ENCODE peak calls at places on chromosomes 3 and 15, in eight cellular contexts. One of them, this sample, is unnamed.

GRCh38 chr15:68419301-68420175 is 12.4 kb downstream of the ITGA11 start:
- DNase-seq in GM12891: no peak
- DNase-seq in omental fat pad: no peak
- DNase-seq in HEK293T: no peak
- DNase-seq in activated CD4-positive, alpha-beta T cell treated with anti-CD3 and anti-CD28 coated beads, Interleukin-2, amount 50 U/mL, for 48 hours: no peak
- DNase-seq in AG04449: no peak
- DNase-seq in activated T-cell treated with anti-CD3 and anti-CD28 coated beads for 48 hours: no peak
- DNase-seq in NCI-H82: no peak
- DNase-seq in this sample: no peak

GRCh38 chr15:42175671-42176070 is 19.2 kb upstream of the PLA2G4F start:
- DNase-seq in GM12891: no peak
- DNase-seq in omental fat pad: no peak
- DNase-seq in HEK293T: no peak
- DNase-seq in activated CD4-positive, alpha-beta T cell treated with anti-CD3 and anti-CD28 coated beads, Interleukin-2, amount 50 U/mL, for 48 hours: no peak
- DNase-seq in AG04449: no peak
- DNase-seq in activated T-cell treated with anti-CD3 and anti-CD28 coated beads for 48 hours: no peak
- DNase-seq in NCI-H82: no peak
- DNase-seq in this sample: no peak

GRCh38 chr3:127084401-127084990 is 101.6 kb downstream of the PLXNA1 start:
- DNase-seq in GM12891: no peak
- DNase-seq in omental fat pad: no peak
- DNase-seq in HEK293T: no peak
- DNase-seq in activated CD4-positive, alpha-beta T cell treated with anti-CD3 and anti-CD28 coated beads, Interleukin-2, amount 50 U/mL, for 48 hours: no peak
- DNase-seq in AG04449: no peak
- DNase-seq in activated T-cell treated with anti-CD3 and anti-CD28 coated beads for 48 hours: no peak
- DNase-seq in NCI-H82: no peak
- DNase-seq in this sample: no peak

GRCh38 chr3:169264711-169265110 is 398.8 kb downstream of the MECOM start:
- DNase-seq in GM12891: no peak
- DNase-seq in omental fat pad: no peak
- DNase-seq in HEK293T: peak; percentile 47
- DNase-seq in activated CD4-positive, alpha-beta T cell treated with anti-CD3 and anti-CD28 coated beads, Interleukin-2, amount 50 U/mL, for 48 hours: no peak
- DNase-seq in AG04449: no peak
- DNase-seq in activated T-cell treated with anti-CD3 and anti-CD28 coated beads for 48 hours: no peak
- DNase-seq in NCI-H82: peak; percentile 96
- DNase-seq in this sample: no peak

GRCh38 chr3:27031476-27031875 is 337.7 kb downstream of the NEK10 start:
- DNase-seq in GM12891: no peak
- DNase-seq in omental fat pad: no peak
- DNase-seq in HEK293T: no peak
- DNase-seq in activated CD4-positive, alpha-beta T cell treated with anti-CD3 and anti-CD28 coated beads, Interleukin-2, amount 50 U/mL, for 48 hours: no peak
- DNase-seq in AG04449: no peak
- DNase-seq in activated T-cell treated with anti-CD3 and anti-CD28 coated beads for 48 hours: no peak
- DNase-seq in NCI-H82: peak; percentile 8
- DNase-seq in this sample: no peak

GRCh38 chr15:24956131-24956838 is 1.5 kb downstream of the SNRPN start:
- DNase-seq in GM12891: peak; percentile 30
- DNase-seq in omental fat pad: no peak
- DNase-seq in HEK293T: no peak
- DNase-seq in activated CD4-positive, alpha-beta T cell treated with anti-CD3 and anti-CD28 coated beads, Interleukin-2, amount 50 U/mL, for 48 hours: peak; percentile 77
- DNase-seq in AG04449: no peak
- DNase-seq in activated T-cell treated with anti-CD3 and anti-CD28 coated beads for 48 hours: peak; percentile 64
- DNase-seq in NCI-H82: peak; percentile 90
- DNase-seq in this sample: peak; percentile 27

GRCh38 chr3:149371001-149371722 is 6.3 kb downstream of the TM4SF1 start:
- DNase-seq in GM12891: no peak
- DNase-seq in omental fat pad: no peak
- DNase-seq in HEK293T: no peak
- DNase-seq in activated CD4-positive, alpha-beta T cell treated with anti-CD3 and anti-CD28 coated beads, Interleukin-2, amount 50 U/mL, for 48 hours: no peak
- DNase-seq in AG04449: no peak
- DNase-seq in activated T-cell treated with anti-CD3 and anti-CD28 coated beads for 48 hours: no peak
- DNase-seq in NCI-H82: no peak
- DNase-seq in this sample: no peak

GRCh38 chr3:197959500-197959890 is 522 bp upstream of the LMLN start:
- DNase-seq in GM12891: no peak
- DNase-seq in omental fat pad: no peak
- DNase-seq in HEK293T: no peak
- DNase-seq in activated CD4-positive, alpha-beta T cell treated with anti-CD3 and anti-CD28 coated beads, Interleukin-2, amount 50 U/mL, for 48 hours: no peak
- DNase-seq in AG04449: no peak
- DNase-seq in activated T-cell treated with anti-CD3 and anti-CD28 coated beads for 48 hours: no peak
- DNase-seq in NCI-H82: no peak
- DNase-seq in this sample: no peak

GRCh38 chr15:50883903-50884302 is 24.6 kb upstream of the AP4E1 start:
- DNase-seq in GM12891: no peak
- DNase-seq in omental fat pad: no peak
- DNase-seq in HEK293T: no peak
- DNase-seq in activated CD4-positive, alpha-beta T cell treated with anti-CD3 and anti-CD28 coated beads, Interleukin-2, amount 50 U/mL, for 48 hours: peak; percentile 25
- DNase-seq in AG04449: no peak
- DNase-seq in activated T-cell treated with anti-CD3 and anti-CD28 coated beads for 48 hours: no peak
- DNase-seq in NCI-H82: no peak
- DNase-seq in this sample: no peak

GRCh38 chr3:62539762-62540161 is 166.4 kb upstream of the FEZF2 start:
- DNase-seq in GM12891: no peak
- DNase-seq in omental fat pad: no peak
- DNase-seq in HEK293T: no peak
- DNase-seq in activated CD4-positive, alpha-beta T cell treated with anti-CD3 and anti-CD28 coated beads, Interleukin-2, amount 50 U/mL, for 48 hours: no peak
- DNase-seq in AG04449: no peak
- DNase-seq in activated T-cell treated with anti-CD3 and anti-CD28 coated beads for 48 hours: no peak
- DNase-seq in NCI-H82: no peak
- DNase-seq in this sample: no peak

GRCh38 chr3:72004749-72005292 is 219.9 kb upstream of the PROK2 start:
- DNase-seq in GM12891: no peak
- DNase-seq in omental fat pad: peak; percentile 31
- DNase-seq in HEK293T: no peak
- DNase-seq in activated CD4-positive, alpha-beta T cell treated with anti-CD3 and anti-CD28 coated beads, Interleukin-2, amount 50 U/mL, for 48 hours: no peak
- DNase-seq in AG04449: no peak
- DNase-seq in activated T-cell treated with anti-CD3 and anti-CD28 coated beads for 48 hours: no peak
- DNase-seq in NCI-H82: no peak
- DNase-seq in this sample: no peak

GRCh38 chr15:88803241-88803919 is at the start of gene ACAN:
- DNase-seq in GM12891: peak; percentile 15
- DNase-seq in omental fat pad: no peak
- DNase-seq in HEK293T: peak; percentile 42
- DNase-seq in activated CD4-positive, alpha-beta T cell treated with anti-CD3 and anti-CD28 coated beads, Interleukin-2, amount 50 U/mL, for 48 hours: no peak
- DNase-seq in AG04449: no peak
- DNase-seq in activated T-cell treated with anti-CD3 and anti-CD28 coated beads for 48 hours: no peak
- DNase-seq in NCI-H82: no peak
- DNase-seq in this sample: no peak

GRCh38 chr3:52026016-52026415 is 30.3 kb upstream of the RPL29 start:
- DNase-seq in GM12891: no peak
- DNase-seq in omental fat pad: no peak
- DNase-seq in HEK293T: no peak
- DNase-seq in activated CD4-positive, alpha-beta T cell treated with anti-CD3 and anti-CD28 coated beads, Interleukin-2, amount 50 U/mL, for 48 hours: no peak
- DNase-seq in AG04449: no peak
- DNase-seq in activated T-cell treated with anti-CD3 and anti-CD28 coated beads for 48 hours: no peak
- DNase-seq in NCI-H82: peak; percentile 95
- DNase-seq in this sample: no peak

GRCh38 chr3:71673486-71673885 is 51.7 kb downstream of the EIF4E3 start:
- DNase-seq in GM12891: no peak
- DNase-seq in omental fat pad: no peak
- DNase-seq in HEK293T: no peak
- DNase-seq in activated CD4-positive, alpha-beta T cell treated with anti-CD3 and anti-CD28 coated beads, Interleukin-2, amount 50 U/mL, for 48 hours: no peak
- DNase-seq in AG04449: peak; percentile 29
- DNase-seq in activated T-cell treated with anti-CD3 and anti-CD28 coated beads for 48 hours: no peak
- DNase-seq in NCI-H82: no peak
- DNase-seq in this sample: no peak

GRCh38 chr15:52078876-52079700 is 33.5 kb downstream of the BCL2L10 start:
- DNase-seq in GM12891: peak; percentile 41
- DNase-seq in omental fat pad: peak; percentile 95
- DNase-seq in HEK293T: peak; percentile 68
- DNase-seq in activated CD4-positive, alpha-beta T cell treated with anti-CD3 and anti-CD28 coated beads, Interleukin-2, amount 50 U/mL, for 48 hours: peak; percentile 93
- DNase-seq in AG04449: no peak
- DNase-seq in activated T-cell treated with anti-CD3 and anti-CD28 coated beads for 48 hours: peak; percentile 73
- DNase-seq in NCI-H82: peak; percentile 89
- DNase-seq in this sample: no peak

GRCh38 chr15:65869954-65870871 is 922 bp downstream of the RAB11A start:
- DNase-seq in GM12891: no peak
- DNase-seq in omental fat pad: no peak
- DNase-seq in HEK293T: peak; percentile 26
- DNase-seq in activated CD4-positive, alpha-beta T cell treated with anti-CD3 and anti-CD28 coated beads, Interleukin-2, amount 50 U/mL, for 48 hours: peak; percentile 28
- DNase-seq in AG04449: no peak
- DNase-seq in activated T-cell treated with anti-CD3 and anti-CD28 coated beads for 48 hours: no peak
- DNase-seq in NCI-H82: peak; percentile 54
- DNase-seq in this sample: no peak

GRCh38 chr15:25903024-25903581 is 40.0 kb upstream of the ATP10A start:
- DNase-seq in GM12891: no peak
- DNase-seq in omental fat pad: no peak
- DNase-seq in HEK293T: no peak
- DNase-seq in activated CD4-positive, alpha-beta T cell treated with anti-CD3 and anti-CD28 coated beads, Interleukin-2, amount 50 U/mL, for 48 hours: no peak
- DNase-seq in AG04449: no peak
- DNase-seq in activated T-cell treated with anti-CD3 and anti-CD28 coated beads for 48 hours: no peak
- DNase-seq in NCI-H82: no peak
- DNase-seq in this sample: no peak

GRCh38 chr15:69398541-69398940 is 15.6 kb upstream of the KIF23 start:
- DNase-seq in GM12891: no peak
- DNase-seq in omental fat pad: no peak
- DNase-seq in HEK293T: no peak
- DNase-seq in activated CD4-positive, alpha-beta T cell treated with anti-CD3 and anti-CD28 coated beads, Interleukin-2, amount 50 U/mL, for 48 hours: no peak
- DNase-seq in AG04449: no peak
- DNase-seq in activated T-cell treated with anti-CD3 and anti-CD28 coated beads for 48 hours: no peak
- DNase-seq in NCI-H82: peak; percentile 73
- DNase-seq in this sample: no peak

GRCh38 chr3:124178531-124178930 is 186.6 kb upstream of the ROPN1 start:
- DNase-seq in GM12891: no peak
- DNase-seq in omental fat pad: no peak
- DNase-seq in HEK293T: no peak
- DNase-seq in activated CD4-positive, alpha-beta T cell treated with anti-CD3 and anti-CD28 coated beads, Interleukin-2, amount 50 U/mL, for 48 hours: no peak
- DNase-seq in AG04449: no peak
- DNase-seq in activated T-cell treated with anti-CD3 and anti-CD28 coated beads for 48 hours: no peak
- DNase-seq in NCI-H82: no peak
- DNase-seq in this sample: no peak

GRCh38 chr3:42652251-42652610 is 1.3 kb upstream of the ZBTB47 start:
- DNase-seq in GM12891: no peak
- DNase-seq in omental fat pad: no peak
- DNase-seq in HEK293T: no peak
- DNase-seq in activated CD4-positive, alpha-beta T cell treated with anti-CD3 and anti-CD28 coated beads, Interleukin-2, amount 50 U/mL, for 48 hours: no peak
- DNase-seq in AG04449: no peak
- DNase-seq in activated T-cell treated with anti-CD3 and anti-CD28 coated beads for 48 hours: no peak
- DNase-seq in NCI-H82: no peak
- DNase-seq in this sample: no peak

GRCh38 chr3:136292500-136292899 is 42.4 kb downstream of the PCCB start:
- DNase-seq in GM12891: no peak
- DNase-seq in omental fat pad: no peak
- DNase-seq in HEK293T: no peak
- DNase-seq in activated CD4-positive, alpha-beta T cell treated with anti-CD3 and anti-CD28 coated beads, Interleukin-2, amount 50 U/mL, for 48 hours: no peak
- DNase-seq in AG04449: no peak
- DNase-seq in activated T-cell treated with anti-CD3 and anti-CD28 coated beads for 48 hours: no peak
- DNase-seq in NCI-H82: no peak
- DNase-seq in this sample: no peak

GRCh38 chr3:165523801-165524200 is 313.4 kb downstream of the BCHE start:
- DNase-seq in GM12891: no peak
- DNase-seq in omental fat pad: no peak
- DNase-seq in HEK293T: no peak
- DNase-seq in activated CD4-positive, alpha-beta T cell treated with anti-CD3 and anti-CD28 coated beads, Interleukin-2, amount 50 U/mL, for 48 hours: no peak
- DNase-seq in AG04449: no peak
- DNase-seq in activated T-cell treated with anti-CD3 and anti-CD28 coated beads for 48 hours: no peak
- DNase-seq in NCI-H82: no peak
- DNase-seq in this sample: peak; percentile 36

This sample was measured in AG04450.